ENCODE peak calls at places on chromosomes 6 and 20, in four cellular contexts. J is NCI-H524 treated with DMSO at 0.1 percent for 48 hours; S is fibroblast of lung; F is stimulated activated CD4-positive, alpha-beta T cell treated with anti-CD3 and anti-CD28 coated beads, Interleukin-15, amount 100 ng/mL, for 1 hour. T is an unnamed sample.

GRCh38 chr6:127015858-127016257 is 102.6 kb upstream of the RSPO3 start:
- DNase-seq in S (no peak), F (no peak), J (no peak), T (no peak)

GRCh38 chr6:155483858-155484257 is 28.2 kb upstream of the NOX3 start:
- DNase-seq in F (no peak), S (peak), J (no peak), T (no peak)

GRCh38 chr20:2005831-2006426 is 12.1 kb upstream of the PDYN start:
- DNase-seq in S (peak), J (no peak), F (no peak), T (no peak)

GRCh38 chr20:33945391-33946079 is 48.2 kb upstream of the RALY start:
- DNase-seq in J (no peak), S (peak), F (no peak), T (no peak)

GRCh38 chr6:21137708-21138358 is 455.7 kb upstream of the SOX4 start:
- DNase-seq in F (no peak), J (no peak), S (peak), T (no peak)

GRCh38 chr20:25254986-25255680 is 7.2 kb downstream of the PYGB start:
- DNase-seq in F (no peak), J (no peak), S (no peak), T (peak)

GRCh38 chr6:111657146-111657545 is 51.5 kb upstream of the TRAF3IP2 start:
- DNase-seq in J (no peak), F (no peak), S (peak), T (no peak)

GRCh38 chr6:105603779-105604592 is 201.1 kb upstream of the PREP start:
- DNase-seq in J (no peak), S (peak), F (no peak), T (peak)

GRCh38 chr6:19444481-19444880 is 392.7 kb upstream of the ID4 start:
- DNase-seq in J (no peak), F (no peak), S (peak), T (no peak)

GRCh38 chr6:33698494-33698893 is 13.0 kb downstream of the UQCC2 start:
- DNase-seq in S (no peak), J (no peak), F (no peak), T (no peak)

GRCh38 chr6:170267688-170268087 is 23.2 kb downstream of the DLL1 start:
- DNase-seq in J (no peak), S (no peak), F (no peak), T (no peak)

GRCh38 chr6:116531675-116532570 is 13.6 kb downstream of the TRAPPC3L start:
- DNase-seq in S (peak), J (peak), F (peak), T (peak)

GRCh38 chr6:127120109-127120786 is 1.8 kb downstream of the RSPO3 start:
- DNase-seq in F (no peak), S (no peak), J (no peak), T (no peak)

GRCh38 chr6:130020106-130020851 is 1.9 kb downstream of the L3MBTL3 start:
- DNase-seq in J (no peak), S (peak), F (no peak), T (peak)

GRCh38 chr6:170529839-170530520 is 23.1 kb downstream of the PSMB1 start:
- DNase-seq in F (peak), J (peak), S (peak), T (peak)

GRCh38 chr20:34037767-34038166 is 44.1 kb downstream of the RALY start:
- DNase-seq in F (no peak), S (peak), J (peak), T (no peak)

GRCh38 chr20:47126709-47127108 is 229.8 kb downstream of the ZMYND8 start:
- DNase-seq in J (no peak), F (no peak), S (peak), T (no peak)

GRCh38 chr6:162974685-162975084 is 246.9 kb downstream of the PACRG start:
- DNase-seq in S (no peak), F (no peak), J (no peak), T (no peak)

GRCh38 chr6:72963946-72964345 is 261.4 kb downstream of the KHDC1L start:
- DNase-seq in J (no peak), F (no peak), S (no peak), T (no peak)

GRCh38 chr6:160247457-160247883 is 11.2 kb downstream of the SLC22A2 start:
- DNase-seq in S (no peak), F (no peak), J (no peak), T (no peak)

GRCh38 chr6:88164061-88164460 is 2.1 kb downstream of the CNR1 start:
- DNase-seq in J (no peak), S (no peak), F (no peak), T (no peak)

GRCh38 chr6:129889580-129889979 is 28.5 kb upstream of the TMEM244 start:
- DNase-seq in F (no peak), J (no peak), S (peak), T (no peak)

GRCh38 chr6:11277275-11278206 is 45.1 kb upstream of the NEDD9 start:
- DNase-seq in J (no peak), S (peak), F (no peak), T (no peak)

GRCh38 chr6:23591761-23592160 is 534.3 kb upstream of the NRSN1 start:
- DNase-seq in J (no peak), F (no peak), S (no peak), T (no peak)

GRCh38 chr20:47551841-47552240 is 50.2 kb downstream of the NCOA3 start:
- DNase-seq in J (peak), S (no peak), F (no peak), T (no peak)

GRCh38 chr20:14612389-14612788 is 275.0 kb upstream of the FLRT3 start:
- DNase-seq in S (peak), F (no peak), J (no peak), T (no peak)

GRCh38 chr6:111841822-111842221 is 31.4 kb downstream of the FYN start:
- DNase-seq in S (peak), F (no peak), J (no peak), T (no peak)

GRCh38 chr20:50368813-50369224 is 141.4 kb upstream of the PTPN1 start:
- DNase-seq in S (peak), F (no peak), J (no peak), T (no peak)

GRCh38 chr6:83467620-83468036 is 36.8 kb upstream of the ME1 start:
- DNase-seq in J (no peak), S (no peak), F (no peak), T (peak)

GRCh38 chr6:35299674-35300073 is 2.1 kb downstream of the DEF6 start:
- DNase-seq in S (no peak), F (no peak), J (no peak), T (peak)

GRCh38 chr6:50722829-50723562 is 9.7 kb downstream of the TFAP2D start:
- DNase-seq in S (no peak), J (no peak), F (no peak), T (no peak)

GRCh38 chr20:50259705-50260479 is 69.3 kb downstream of the CEBPB start:
- DNase-seq in S (no peak), F (no peak), J (no peak), T (no peak)

GRCh38 chr6:169913096-169913615 is 161.7 kb downstream of the ERMARD start:
- DNase-seq in F (no peak), J (no peak), S (no peak), T (no peak)

GRCh38 chr6:17714879-17715860 is 8.4 kb upstream of the NUP153 start:
- DNase-seq in J (no peak), F (no peak), S (peak), T (no peak)

GRCh38 chr6:113596907-113597583 is 260.1 kb upstream of the MARCKS start:
- DNase-seq in F (no peak), S (peak), J (peak), T (no peak)

T was measured in mucosa of descending colon.